ENCODE peak calls at places on chromosomes 4 and X, in seven cellular contexts. A is Caco-2, B is left ventricle myocardium inferior, D is hepatocyte, N is brain microvascular endothelial cell, I is H1, P is uterus. L is an unnamed sample. For H3K27me3, the result is how much of the 10 kb centered on the place peaks cover.

GRCh38 chr4:101649790-101650450 is 140.6 kb upstream of the BANK1 start:
- DNase-seq in P (no peak), A (no peak), I (no peak), B (no peak), N (no peak), D (no peak), L (no peak)

GRCh38 chr4:61202100-61202637 is 2.0 kb downstream of the ADGRL3 start:
- DNase-seq in D (no peak), B (peak), I (peak), N (no peak), P (no peak), A (no peak), L (no peak)

GRCh38 chr4:125432078-125432477 is 117.3 kb downstream of the FAT4 start:
- DNase-seq in A (peak), D (peak), P (no peak), B (peak), N (peak), I (no peak), L (no peak)

GRCh38 chr4:61520688-61521160 is 320.6 kb downstream of the ADGRL3 start:
- DNase-seq in I (no peak), N (peak), D (no peak), A (no peak), B (no peak), P (no peak), L (no peak)

GRCh38 chrX:19672211-19672814 is 157.0 kb upstream of the MAP3K15 start:
- DNase-seq in D (peak), N (no peak), P (no peak), A (no peak), B (no peak), I (no peak), L (no peak)

GRCh38 chr4:159137176-159137575 is 34.3 kb downstream of the RAPGEF2 start:
- DNase-seq in P (no peak), N (no peak), I (no peak), D (peak), A (peak), B (no peak), L (no peak)

GRCh38 chrX:1778817-1779216 is 164.0 kb downstream of the ASMT start:
- DNase-seq in I (no peak), D (no peak), P (no peak), N (no peak), A (no peak), B (no peak), L (no peak)

GRCh38 chr4:140137654-140138053 is 16.3 kb downstream of the MAML3 start:
- DNase-seq in D (peak), P (no peak), A (peak), N (peak), I (no peak), B (no peak), L (no peak)

GRCh38 chr4:186676531-186677158 is 47.0 kb downstream of the FAT1 start:
- DNase-seq in I (no peak), N (peak), A (peak), P (no peak), D (peak), B (no peak), L (no peak)

GRCh38 chrX:124232523-124233201 is 99.8 kb upstream of the TEX13D start:
- DNase-seq in B (no peak), I (no peak), A (no peak), P (no peak), N (no peak), D (no peak), L (no peak)

GRCh38 chr4:168028568-168028967 is 63.8 kb upstream of the ANXA10 start:
- DNase-seq in A (no peak), B (no peak), P (no peak), D (peak), I (no peak), N (no peak), L (no peak)

GRCh38 chr4:144300616-144301015 is 160.1 kb upstream of the GYPA start:
- DNase-seq in I (no peak), N (no peak), D (no peak), A (peak), B (no peak), P (no peak), L (no peak)

GRCh38 chr4:78200004-78200403 is 142.9 kb downstream of the FRAS1 start:
- DNase-seq in P (no peak), A (no peak), I (no peak), B (no peak), N (no peak), D (no peak), L (no peak)

GRCh38 chr4:124952601-124953000 is 240.1 kb upstream of the ANKRD50 start:
- DNase-seq in D (no peak), B (no peak), A (no peak), I (no peak), N (no peak), P (no peak), L (no peak)

GRCh38 chr4:70443329-70443728 is 28.7 kb upstream of the MUC7 start:
- DNase-seq in P (no peak), A (no peak), B (no peak), D (no peak), N (no peak), I (no peak), L (no peak)

DNA sequence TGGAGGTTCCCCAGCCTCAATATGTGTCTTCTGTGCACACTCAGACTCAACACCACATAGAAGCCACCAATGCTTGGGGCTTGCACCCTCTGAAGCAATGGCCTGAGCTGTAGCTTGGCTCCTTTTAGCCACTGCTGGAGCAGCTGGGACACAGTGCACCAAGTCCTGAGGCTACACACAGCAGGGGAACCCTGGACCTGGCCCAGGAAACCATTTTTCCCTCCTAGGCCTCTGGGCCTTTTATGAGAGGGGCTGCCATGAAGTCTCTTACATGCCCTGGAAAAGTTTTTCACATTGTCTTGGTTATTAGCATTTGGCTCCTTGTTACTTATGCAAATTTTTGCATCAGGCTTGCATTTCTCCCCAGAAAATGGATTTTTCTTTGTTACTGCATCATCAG is 306.2 kb downstream of the CPXCR1 start:
- DNase-seq in A (no peak), I (no peak), P (no peak), B (no peak), D (no peak), N (no peak), L (no peak)
- H3K4me3 ChIP-seq in A (no peak), I (no peak), P (no peak), B (no peak), D (no peak), N (no peak), L (no peak)

GRCh38 chr4:176563591-176563990 is 229.1 kb downstream of the VEGFC start:
- DNase-seq in A (no peak), P (no peak), B (no peak), I (no peak), D (peak), N (peak), L (no peak)
- TF ChIP-seq CTCF in A (no peak), P (no peak), B (peak), I (peak), D (peak), N (peak), L (no peak)

GRCh38 chrX:110699109-110699508 is 96.5 kb downstream of the CHRDL1 start:
- DNase-seq in I (no peak), P (no peak), B (no peak), N (no peak), D (no peak), A (no peak), L (peak)
- H3K27me3 ChIP-seq in I (under half), P (under half), B (under half), N (under half), D (under half), A (under half), L (under half)

GRCh38 chr4:41362647-41363383 is 106.1 kb downstream of the UCHL1 start:
- DNase-seq in B (no peak), P (no peak), D (no peak), N (no peak), I (peak), A (no peak), L (no peak)

GRCh38 chr4:41360214-41360910 is 103.6 kb downstream of the UCHL1 start:
- DNase-seq in D (peak), A (peak), B (peak), I (peak), P (no peak), N (no peak), L (peak)

GRCh38 chr4:41361831-41362646 is 105.3 kb downstream of the UCHL1 start:
- DNase-seq in D (no peak), A (no peak), P (no peak), N (no peak), I (no peak), B (no peak), L (no peak)

GRCh38 chr4:41359836-41360213 is 103.1 kb downstream of the UCHL1 start:
- DNase-seq in A (no peak), P (no peak), D (no peak), I (no peak), B (no peak), N (no peak), L (no peak)

DNA sequence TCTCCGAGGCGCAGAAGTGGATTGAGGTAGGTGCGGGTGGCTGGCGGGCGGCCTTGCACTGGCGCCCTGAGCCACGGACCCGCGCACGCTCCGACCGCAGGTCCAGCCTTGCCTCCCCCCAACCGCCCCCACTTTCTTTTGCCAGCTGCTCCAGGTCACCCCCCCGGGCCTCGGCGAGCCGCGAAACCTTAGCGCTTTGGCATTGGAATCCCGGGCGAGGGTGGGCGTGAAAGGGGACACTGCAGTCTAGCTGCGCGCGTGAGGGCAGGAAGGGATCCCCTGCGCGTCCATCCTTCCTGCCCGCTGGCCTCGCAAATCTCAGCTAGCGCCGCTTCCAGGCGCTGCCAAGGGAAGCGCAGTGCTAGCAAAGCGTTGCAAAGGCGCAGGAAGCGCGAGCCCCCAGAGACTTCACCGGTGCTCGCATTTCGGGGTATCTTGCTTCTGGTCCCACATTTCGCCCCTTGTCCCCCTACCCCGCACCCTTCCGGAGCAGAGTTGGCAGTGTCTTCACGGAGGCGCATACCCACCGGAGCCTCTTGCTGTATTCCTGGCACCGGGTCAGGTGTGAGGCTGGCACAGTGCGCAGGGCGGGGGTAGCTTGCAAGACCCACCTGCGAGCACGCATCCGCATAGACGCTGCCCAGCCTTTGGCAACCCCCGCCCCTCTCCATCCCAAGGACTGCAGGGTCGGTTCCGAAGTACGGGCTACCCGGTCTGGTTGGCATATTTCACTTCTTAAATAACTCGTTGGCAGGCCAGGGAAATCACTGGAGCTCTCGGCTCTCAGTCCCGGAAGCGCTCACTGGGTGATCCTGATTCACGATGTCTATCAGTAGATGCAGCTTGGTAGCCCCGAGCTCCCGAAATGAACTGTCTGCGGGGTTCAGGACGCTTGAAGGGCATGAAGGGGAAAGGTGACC is 104.4 kb downstream of the UCHL1 start:
- DNase-seq in A (peak), N (no peak), D (peak), I (peak), B (peak), P (no peak), L (peak)
- H3K4me3 ChIP-seq in A (peak), N (peak), D (peak), I (peak), B (peak), P (peak), L (peak)

L was measured in GM06990.